ENCODE peak calls at places on chromosomes 1 and 21, in six cellular contexts. S is IMR-90, E is H9, Z is mesenchymal stem cell, C is mesendoderm, Q is H1. T is an unnamed sample.

GRCh38 chr1:206682111-206682510 is 2.6 kb upstream of the MAPKAPK2 start:
- DNase-seq in S (no peak), E (no peak), Z (no peak), C (no peak), Q (no peak), T (no peak)

GRCh38 chr1:151314137-151314875 is 12.9 kb downstream of the PI4KB start:
- DNase-seq in S (peak; percentile 87), E (no peak), Z (peak; percentile 78), C (peak; percentile 37), Q (no peak), T (no peak)

GRCh38 chr1:160761886-160762285 is 22.8 kb downstream of the SLAMF7 start:
- DNase-seq in S (no peak), E (no peak), Z (no peak), C (no peak), Q (no peak), T (no peak)

GRCh38 chr1:174413632-174414031 is 34.1 kb upstream of the GPR52 start:
- DNase-seq in S (no peak), E (peak; percentile 25), Z (peak; percentile 12), C (peak; percentile 40), Q (no peak), T (peak; percentile 11)

GRCh38 chr1:158246650-158247049 is 7.6 kb upstream of the CD1A start:
- DNase-seq in S (no peak), E (no peak), Z (no peak), C (peak; percentile 30), Q (no peak), T (no peak)

GRCh38 chr1:19268445-19268844 is 16.8 kb downstream of the MRTO4 start:
- DNase-seq in S (no peak), E (no peak), Z (no peak), C (no peak), Q (no peak), T (no peak)

GRCh38 chr1:200894712-200895447 is at the start of gene INAVA:
- DNase-seq in S (no peak), E (no peak), Z (no peak), C (no peak), Q (no peak), T (no peak)

GRCh38 chr1:4674676-4675075 is 20.3 kb downstream of the AJAP1 start:
- DNase-seq in S (no peak), E (no peak), Z (no peak), C (no peak), Q (no peak), T (no peak)

GRCh38 chr21:45002381-45003204 is 62.8 kb downstream of the SLX9 start:
- DNase-seq in S (no peak), E (no peak), Z (no peak), C (no peak), Q (no peak), T (no peak)

GRCh38 chr1:6386371-6386949 is 7.1 kb downstream of the ACOT7 start:
- DNase-seq in S (peak; percentile 42), E (no peak), Z (peak; percentile 80), C (peak; percentile 71), Q (no peak), T (no peak)

GRCh38 chr1:6545276-6545934 is 8.9 kb downstream of the NOL9 start:
- DNase-seq in S (peak; percentile 12), E (no peak), Z (no peak), C (no peak), Q (no peak), T (no peak)

GRCh38 chr1:176315519-176316220 is 108.6 kb upstream of the COP1 start:
- DNase-seq in S (no peak), E (no peak), Z (no peak), C (no peak), Q (no peak), T (no peak)

GRCh38 chr1:17347769-17348592 is 24.0 kb upstream of the PADI6 start:
- DNase-seq in S (peak; percentile 62), E (peak; percentile 29), Z (peak; percentile 2), C (no peak), Q (no peak), T (no peak)

GRCh38 chr21:39430457-39430856 is 15.1 kb downstream of the LCA5L start:
- DNase-seq in S (no peak), E (no peak), Z (no peak), C (peak; percentile 81), Q (no peak), T (no peak)

GRCh38 chr1:29860681-29861080 is 624.4 kb downstream of the PTPRU start:
- DNase-seq in S (no peak), E (no peak), Z (no peak), C (no peak), Q (no peak), T (no peak)

GRCh38 chr1:159854101-159854692 is 8.3 kb downstream of the VSIG8 start:
- DNase-seq in S (no peak), E (peak; percentile 72), Z (peak; percentile 60), C (peak; percentile 60), Q (no peak), T (peak; percentile 45)

GRCh38 chr1:59574085-59574484 is 240.7 kb upstream of the HOOK1 start:
- DNase-seq in S (peak; percentile 74), E (no peak), Z (no peak), C (no peak), Q (no peak), T (no peak)

GRCh38 chr1:227886503-227886961 is 61.2 kb downstream of the WNT9A start:
- DNase-seq in S (no peak), E (peak; percentile 39), Z (no peak), C (no peak), Q (no peak), T (no peak)

GRCh38 chr1:236075848-236076247 is 11.0 kb upstream of the NID1 start:
- DNase-seq in S (no peak), E (no peak), Z (no peak), C (no peak), Q (no peak), T (no peak)

GRCh38 chr1:172421974-172422604 is 1.6 kb downstream of the C1orf105 start:
- DNase-seq in S (no peak), E (no peak), Z (no peak), C (no peak), Q (no peak), T (no peak)

GRCh38 chr1:241423541-241424479 is 66.8 kb upstream of the RGS7 start:
- DNase-seq in S (peak; percentile 63), E (peak; percentile 66), Z (peak; percentile 16), C (peak; percentile 51), Q (peak; percentile 15), T (peak; percentile 53)

GRCh38 chr1:31768407-31768806 is 4.3 kb upstream of the ADGRB2 start:
- DNase-seq in S (no peak), E (no peak), Z (no peak), C (no peak), Q (no peak), T (no peak)

GRCh38 chr1:202264300-202265075 is 70.9 kb downstream of the LGR6 start:
- DNase-seq in S (no peak), E (peak; percentile 18), Z (no peak), C (no peak), Q (no peak), T (no peak)

GRCh38 chr21:23003951-23004350 is 2005.7 kb downstream of the NCAM2 start:
- DNase-seq in S (no peak), E (no peak), Z (no peak), C (no peak), Q (no peak), T (no peak)

GRCh38 chr1:43237131-43237530 is 32.7 kb upstream of the TMEM125 start:
- DNase-seq in S (peak; percentile 57), E (no peak), Z (peak; percentile 15), C (no peak), Q (no peak), T (no peak)

GRCh38 chr1:43383449-43383848 is 6.2 kb downstream of the MED8 start:
- DNase-seq in S (no peak), E (no peak), Z (no peak), C (no peak), Q (no peak), T (no peak)

GRCh38 chr1:175755516-175755915 is 12.1 kb upstream of the TNR start:
- DNase-seq in S (no peak), E (no peak), Z (no peak), C (no peak), Q (no peak), T (no peak)

GRCh38 chr1:74437035-74437434 is 75.4 kb downstream of the LRRC53 start:
- DNase-seq in S (no peak), E (no peak), Z (no peak), C (no peak), Q (no peak), T (no peak)
- H2BK15ac ChIP-seq in S (no peak overlapping the region), E (no peak overlapping the region), Z (no peak overlapping the region), C (no peak overlapping the region), Q (no peak overlapping the region), T (no peak overlapping the region)

DNA sequence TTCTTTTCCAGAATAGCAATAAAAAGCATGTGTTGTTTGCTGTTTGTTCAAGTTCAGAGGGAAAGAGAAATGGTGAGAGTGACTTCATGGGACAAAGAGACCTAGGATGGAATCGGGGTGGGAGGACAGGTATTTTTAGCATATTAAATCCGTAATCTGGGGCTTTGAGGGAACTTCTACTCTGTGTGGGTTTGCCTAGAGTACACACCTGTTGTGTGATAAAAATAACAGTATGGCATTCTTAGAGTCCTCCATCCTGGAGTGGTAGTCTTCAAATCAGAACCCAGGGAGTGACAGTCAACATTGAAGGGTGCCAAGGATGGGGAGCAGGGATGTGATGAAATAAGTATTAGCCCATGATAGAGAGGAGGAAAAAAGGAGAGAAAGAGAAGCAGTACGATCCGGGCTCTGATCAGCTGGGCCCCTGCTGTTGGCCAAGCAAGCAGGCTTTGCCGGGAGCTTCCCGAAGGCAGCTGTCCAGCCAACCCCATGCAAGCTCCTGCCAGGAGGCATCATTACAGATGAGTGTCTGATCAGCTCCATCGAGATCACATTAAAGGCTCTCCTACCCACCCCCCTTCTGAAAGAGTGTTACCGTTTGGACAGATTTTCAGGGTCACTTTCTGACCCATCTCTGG is 131.8 kb upstream of the NFIA start:
- DNase-seq in S (no peak), E (no peak), Z (no peak), C (no peak), Q (no peak), T (no peak)
- H2BK15ac ChIP-seq in S (no peak overlapping the region), E (no peak overlapping the region), Z (no peak overlapping the region), C (no peak overlapping the region), Q (no peak overlapping the region), T (no peak overlapping the region)

DNA sequence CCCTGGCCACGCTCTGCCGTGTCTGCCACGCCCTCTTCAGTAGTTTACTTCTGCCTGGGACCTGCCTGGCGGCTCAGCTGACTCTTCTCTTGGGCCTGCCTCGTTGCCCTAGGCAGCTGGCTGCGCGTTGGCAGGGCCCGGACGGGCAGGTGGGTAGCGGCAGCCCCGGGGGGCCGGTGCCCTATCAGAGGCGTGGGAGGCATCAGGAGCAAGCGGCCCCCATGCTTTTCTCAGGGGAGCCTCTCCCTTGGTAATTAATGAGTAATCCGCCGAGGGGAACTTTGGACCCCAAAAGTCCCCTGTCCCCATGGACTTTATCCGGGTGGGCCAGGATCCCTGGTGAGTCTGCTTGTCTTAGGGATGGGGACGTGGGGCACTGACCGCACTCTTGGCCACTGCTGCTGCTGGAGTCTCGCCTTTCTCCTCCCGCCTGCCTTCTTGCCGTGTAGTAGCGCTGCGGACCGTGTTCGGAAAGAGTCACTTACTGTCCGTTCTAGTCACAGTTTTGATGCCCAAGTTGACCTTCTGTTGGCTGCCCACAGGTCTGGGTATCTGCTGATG is 22.7 kb downstream of the SKI start:
- DNase-seq in S (no peak), E (no peak), Z (no peak), C (no peak), Q (no peak), T (no peak)
- H2BK15ac ChIP-seq in S (no peak overlapping the region), E (no peak overlapping the region), Z (no peak overlapping the region), C (no peak overlapping the region), Q (peak overlapping the region; percentile 61), T (no peak overlapping the region)

DNA sequence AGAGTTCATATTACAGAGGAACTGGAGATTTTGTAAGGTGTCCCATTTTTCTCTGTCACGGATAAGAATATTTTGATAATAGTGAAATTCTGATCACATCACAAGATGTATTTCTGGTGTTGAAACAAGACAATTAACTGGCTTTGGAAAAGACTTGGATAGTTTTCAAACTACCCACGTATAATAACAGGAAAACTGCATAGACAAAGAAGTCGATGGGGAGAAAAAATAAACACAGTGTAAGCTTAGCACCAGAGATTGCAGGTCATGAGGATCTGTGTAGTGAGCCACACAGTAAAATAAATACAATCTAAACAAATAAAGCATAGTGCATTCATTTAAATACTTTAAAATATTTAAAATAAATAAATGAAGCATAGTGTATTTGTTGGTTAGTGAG is 452.3 kb upstream of the ADAMTS5 start:
- DNase-seq in S (peak; percentile 51), E (no peak), Z (no peak), C (no peak), Q (no peak), T (no peak)
- H2BK15ac ChIP-seq in S (no peak overlapping the region), E (no peak overlapping the region), Z (no peak overlapping the region), C (no peak overlapping the region), Q (no peak overlapping the region), T (no peak overlapping the region)

T was measured in neuronal stem cell.